ENCODE peak calls at places on chromosomes 11 and 22, in four cellular contexts. J is left ventricle myocardium inferior, O is upper lobe of right lung, C is body of pancreas. Y is an unnamed sample.

GRCh38 chr11:69371731-69372588 is 78.0 kb downstream of the MYEOV start:
- DNase-seq in J (peak; percentile 6), O (peak; percentile 23), C (no peak), Y (no peak)

GRCh38 chr11:10478574-10479550 is 23.8 kb downstream of the AMPD3 start:
- DNase-seq in J (no peak), O (no peak), C (no peak), Y (no peak)

GRCh38 chr22:28247667-28248363 is 328.8 kb upstream of the PITPNB start:
- DNase-seq in J (no peak), O (no peak), C (no peak), Y (no peak)

GRCh38 chr11:47394322-47395224 is 13.8 kb upstream of the SLC39A13 start:
- DNase-seq in J (peak; percentile 70), O (peak; percentile 85), C (peak; percentile 73), Y (peak; percentile 93)

GRCh38 chr11:128464878-128465277 is 122.5 kb downstream of the ETS1 start:
- DNase-seq in J (no peak), O (no peak), C (no peak), Y (no peak)

GRCh38 chr22:26952654-26953379 is 295.4 kb downstream of the MIAT start:
- DNase-seq in J (no peak), O (no peak), C (no peak), Y (no peak)

GRCh38 chr11:4482445-4482844 is at the start of gene OR52K1:
- DNase-seq in J (no peak), O (no peak), C (peak; percentile 38), Y (no peak)

GRCh38 chr11:114081641-114082414 is 22.3 kb downstream of the ZBTB16 start:
- DNase-seq in J (no peak), O (no peak), C (no peak), Y (no peak)

GRCh38 chr11:78313181-78313788 is 104.3 kb downstream of the GAB2 start:
- DNase-seq in J (no peak), O (no peak), C (peak; percentile 32), Y (no peak)

GRCh38 chr11:952406-953385 is 27.0 kb downstream of the AP2A2 start:
- DNase-seq in J (no peak), O (no peak), C (peak; percentile 94), Y (peak; percentile 37)

GRCh38 chr22:44454113-44454769 is 43.8 kb downstream of the RTL6 start:
- DNase-seq in J (no peak), O (peak; percentile 27), C (no peak), Y (no peak)

GRCh38 chr11:5279678-5280077 is 9.9 kb upstream of the HBE1 start:
- DNase-seq in J (no peak), O (no peak), C (no peak), Y (no peak)

GRCh38 chr11:66002648-66003225 is 434 bp downstream of the BANF1 start:
- DNase-seq in J (peak; percentile 50), O (no peak), C (peak; percentile 83), Y (peak; percentile 92)

GRCh38 chr11:46958777-46959176 is 22.2 kb downstream of the CSTPP1 start:
- DNase-seq in J (no peak), O (no peak), C (no peak), Y (no peak)

GRCh38 chr11:105790841-105791240 is 181.0 kb downstream of the GRIA4 start:
- DNase-seq in J (no peak), O (no peak), C (no peak), Y (no peak)

GRCh38 chr22:36457688-36458450 is 23.6 kb downstream of the TXN2 start:
- DNase-seq in J (peak; percentile 73), O (no peak), C (peak; percentile 58), Y (no peak)

GRCh38 chr11:103907548-103908455 is 128.6 kb upstream of the DDI1 start:
- DNase-seq in J (no peak), O (no peak), C (no peak), Y (no peak)

GRCh38 chr11:65777821-65778361 is 2.9 kb downstream of the AP5B1 start:
- DNase-seq in J (no peak), O (peak; percentile 72), C (no peak), Y (no peak)

GRCh38 chr11:104254347-104254746 is 90.4 kb upstream of the PDGFD start:
- DNase-seq in J (no peak), O (peak; percentile 43), C (peak; percentile 42), Y (no peak)

GRCh38 chr22:45949258-45949870 is 27.6 kb downstream of the WNT7B start:
- DNase-seq in J (no peak), O (no peak), C (no peak), Y (no peak)

GRCh38 chr22:24982301-24983056 is 30.0 kb downstream of the KIAA1671 start:
- DNase-seq in J (no peak), O (no peak), C (no peak), Y (no peak)

GRCh38 chr11:113331988-113332387 is 17.6 kb downstream of the TTC12 start:
- DNase-seq in J (no peak), O (no peak), C (no peak), Y (no peak)

GRCh38 chr11:72781063-72781312 is 12.9 kb downstream of the STARD10 start:
- DNase-seq in J (no peak), O (peak; percentile 85), C (peak; percentile 79), Y (no peak)

GRCh38 chr11:73217131-73217809 is 811 bp upstream of the P2RY2 start:
- DNase-seq in J (no peak), O (peak; percentile 64), C (no peak), Y (peak; percentile 79)

GRCh38 chr11:66745356-66746235 is 16.6 kb upstream of the SPTBN2 start:
- DNase-seq in J (no peak), O (peak; percentile 77), C (peak; percentile 29), Y (peak; percentile 87)

GRCh38 chr22:30471616-30472318 is at the start of gene SEC14L3:
- DNase-seq in J (no peak), O (no peak), C (no peak), Y (peak; percentile 65)

GRCh38 chr11:15216678-15217077 is 102.0 kb downstream of the INSC start:
- DNase-seq in J (no peak), O (no peak), C (no peak), Y (no peak)

GRCh38 chr22:18999416-18999815 is 63.3 kb upstream of the PRODH start:
- DNase-seq in J (no peak), O (no peak), C (no peak), Y (no peak)

GRCh38 chr11:103805688-103806009 is 230.8 kb upstream of the DDI1 start:
- DNase-seq in J (no peak), O (no peak), C (no peak), Y (no peak)

GRCh38 chr11:7467652-7468051 is 17.7 kb upstream of the OLFML1 start:
- DNase-seq in J (no peak), O (no peak), C (no peak), Y (no peak)

GRCh38 chr11:47179655-47179991 is 2.9 kb upstream of the ARFGAP2 start:
- DNase-seq in J (no peak), O (no peak), C (no peak), Y (no peak)

GRCh38 chr11:124760806-124761205 is 1.3 kb downstream of the ESAM start:
- DNase-seq in J (no peak), O (no peak), C (no peak), Y (no peak)

DNA sequence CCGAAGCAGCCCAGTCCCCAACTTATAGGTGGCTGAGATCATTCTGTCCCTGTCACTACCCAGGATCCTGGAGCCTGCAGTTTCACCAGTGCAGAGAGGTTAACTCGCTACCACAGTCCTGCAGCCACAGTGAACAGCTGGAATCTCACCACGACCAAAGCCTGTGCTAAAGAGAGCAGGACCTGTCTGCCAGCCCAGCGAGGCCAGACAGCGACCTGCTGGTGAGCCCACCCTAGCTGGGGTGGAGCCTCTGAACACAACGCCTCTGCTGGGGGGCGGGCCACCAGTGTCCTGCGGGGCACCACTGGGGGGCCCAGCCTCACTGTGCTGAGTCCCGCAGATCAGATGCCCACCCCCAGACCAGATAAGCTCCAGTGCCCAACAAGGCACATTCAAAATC is 33.3 kb downstream of the DAGLA start:
- DNase-seq in J (no peak), O (no peak), C (no peak), Y (no peak)
- H3K4me1 ChIP-seq in J (peaks cover 32% of the 10 kb centered on the region), O (peaks cover 5% of the 10 kb centered on the region), C (no peaks in the 10 kb centered on the region), Y (no peaks in the 10 kb centered on the region)

DNA sequence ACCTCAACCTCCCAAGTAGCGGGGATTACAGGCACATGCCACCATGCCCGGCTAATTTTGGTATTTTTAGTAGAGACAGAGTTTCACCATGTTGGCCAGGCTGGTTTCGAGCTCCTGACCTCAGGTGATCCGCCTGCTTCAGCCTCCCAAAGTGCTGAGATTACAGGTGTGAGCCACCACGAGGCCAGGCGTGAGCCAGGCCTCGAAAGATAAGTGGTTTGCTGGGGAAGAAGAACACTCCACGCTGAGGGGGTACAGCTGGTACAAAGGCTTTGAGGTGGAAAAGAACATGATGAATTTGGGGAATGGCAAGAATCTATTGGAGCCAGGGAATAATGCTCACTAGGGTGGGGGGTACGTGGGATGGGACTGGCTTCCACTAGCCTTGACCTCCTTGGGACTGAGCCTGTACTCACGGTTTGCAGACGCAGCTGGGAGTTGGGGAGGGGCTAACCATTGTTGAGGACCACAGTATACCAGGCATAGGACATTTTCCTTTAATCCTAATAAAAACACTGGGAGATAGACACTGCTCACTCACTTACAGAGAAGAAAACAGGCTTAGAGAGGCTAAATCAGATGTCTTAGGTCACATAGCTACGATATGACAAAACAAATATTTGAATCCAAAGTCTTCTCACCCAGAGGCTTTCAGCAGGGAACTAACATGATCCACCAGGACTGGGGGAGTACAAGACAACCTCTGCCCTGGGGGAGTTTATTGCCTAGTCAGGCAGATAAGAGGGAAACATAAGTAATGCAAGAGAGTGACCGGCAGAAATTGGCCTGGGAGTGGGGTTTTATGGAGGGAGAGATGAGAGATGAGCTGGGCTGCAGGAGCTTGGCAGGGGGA is 4.9 kb downstream of the SLCO2B1 start:
- DNase-seq in J (no peak), O (no peak), C (no peak), Y (no peak)
- H3K4me3 ChIP-seq in J (peak overlapping the region; percentile 63), O (no peak overlapping the region), C (no peak overlapping the region), Y (peak overlapping the region; percentile 53)

DNA sequence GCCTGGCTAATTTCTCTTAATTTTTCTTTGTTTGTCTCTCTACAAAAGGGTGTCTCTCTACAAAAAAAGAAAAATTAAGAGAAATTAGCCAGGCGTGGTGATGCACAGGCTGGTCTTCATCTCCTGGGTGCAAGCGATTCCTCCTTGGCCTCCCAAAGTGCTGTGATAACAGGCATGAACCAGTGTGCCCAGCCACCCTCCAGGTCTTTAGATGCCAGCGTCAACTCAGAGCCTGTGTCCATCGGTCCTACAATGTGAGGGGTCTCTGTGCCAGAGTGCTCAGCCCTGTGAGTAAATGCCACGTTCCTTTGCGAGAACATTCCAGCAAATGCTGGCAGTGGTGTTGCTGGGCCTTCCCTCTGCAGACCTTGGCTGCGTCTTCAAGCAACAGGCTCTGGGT is 62.7 kb downstream of the IGF2 start:
- DNase-seq in J (no peak), O (no peak), C (no peak), Y (no peak)
- H3K4me1 ChIP-seq in J (no peaks in the 10 kb centered on the region), O (no peaks in the 10 kb centered on the region), C (peaks cover 10% of the 10 kb centered on the region), Y (no peaks in the 10 kb centered on the region)

DNA sequence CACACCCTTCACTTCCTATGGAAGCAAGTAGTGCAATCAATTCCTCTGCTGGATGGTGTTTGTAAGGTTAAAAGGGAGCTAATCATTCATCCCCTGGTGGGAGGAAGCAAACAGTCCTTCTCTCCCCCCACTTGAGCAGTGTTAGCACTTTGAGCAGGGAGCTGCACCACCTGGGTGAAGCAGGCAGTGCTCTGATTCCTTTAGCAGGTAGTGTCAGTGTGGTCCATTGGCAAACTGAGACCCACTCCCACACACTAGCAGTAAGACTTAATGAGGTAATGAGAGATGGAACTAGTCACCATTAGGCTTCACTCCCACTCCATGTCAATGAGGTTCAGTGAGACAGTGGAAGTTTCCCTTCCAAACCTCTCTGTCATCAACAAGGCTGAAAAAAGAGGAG is 1699.6 kb upstream of the RAG2 start:
- DNase-seq in J (no peak), O (no peak), C (no peak), Y (no peak)
- H3K4me3 ChIP-seq in J (no peak overlapping the region), O (no peak overlapping the region), C (no peak overlapping the region), Y (no peak overlapping the region)

Y was measured in left lung.